ENCODE peak calls at places on chromosomes 1 and 21, in five cellular contexts. M is A549, W is K562, J is GM12878, A is H1. D is an unnamed sample.
A peak's percentile ranks its signal among the peaks of the same experiment; 100 is the strongest.

GRCh38 chr1:85115933-85116332 is 67.6 kb upstream of the MCOLN3 start:
- DNase-seq in M (no peak), J (no peak), W (no peak), A (no peak), D (no peak)

GRCh38 chr1:181803421-181803820 is 258.1 kb downstream of the ZNF648 start:
- DNase-seq in M (no peak), W (no peak), J (no peak), A (no peak), D (no peak)

GRCh38 chr1:184854456-184855180 is 100.0 kb upstream of the EDEM3 start:
- DNase-seq in M (no peak), W (no peak), A (no peak), J (no peak), D (no peak)

GRCh38 chr1:229111703-229112319 is 159.1 kb upstream of the RAB4A start:
- DNase-seq in J (no peak), A (no peak), M (no peak), W (no peak), D (peak; percentile 41)

GRCh38 chr1:202287196-202287595 is 54.5 kb downstream of the UBE2T start:
- DNase-seq in W (no peak), M (no peak), J (no peak), A (no peak), D (no peak)

GRCh38 chr1:59901770-59902388 is 24.7 kb downstream of the CYP2J2 start:
- DNase-seq in M (no peak), W (no peak), A (no peak), J (no peak), D (no peak)

GRCh38 chr1:203346060-203346754 is 4.7 kb downstream of the FMOD start:
- DNase-seq in W (no peak), M (no peak), J (no peak), A (no peak), D (no peak)

GRCh38 chr1:209154916-209155315 is 428.6 kb upstream of the CAMK1G start:
- DNase-seq in A (no peak), J (no peak), W (no peak), M (no peak), D (no peak)

GRCh38 chr1:10213186-10213585 is 2.8 kb downstream of the KIF1B start:
- DNase-seq in A (no peak), J (no peak), M (no peak), W (no peak), D (no peak)

GRCh38 chr1:30664103-30664755 is 59.2 kb downstream of the MATN1 start:
- DNase-seq in J (no peak), M (no peak), W (no peak), A (no peak), D (no peak)

GRCh38 chr1:63917571-63918394 is 144.0 kb downstream of the ROR1 start:
- DNase-seq in M (no peak), J (no peak), W (peak; percentile 55), A (peak; percentile 36), D (peak; percentile 4)

GRCh38 chr1:2936568-2937515 is 84.4 kb upstream of the ACTRT2 start:
- DNase-seq in A (no peak), W (no peak), M (no peak), J (no peak), D (no peak)

GRCh38 chr1:71047635-71048607 is at the start of gene PTGER3:
- DNase-seq in A (no peak), W (peak; percentile 89), J (no peak), M (no peak), D (peak; percentile 42)

GRCh38 chr1:35222322-35223108 is 29.6 kb upstream of the SFPQ start:
- DNase-seq in J (no peak), M (no peak), W (no peak), A (no peak), D (no peak)

GRCh38 chr1:16073490-16074104 is at the start of gene FAM131C:
- DNase-seq in J (no peak), M (peak; percentile 61), A (no peak), W (peak; percentile 91), D (no peak)

GRCh38 chr1:63865561-63865960 is 91.7 kb downstream of the ROR1 start:
- DNase-seq in W (no peak), M (no peak), J (no peak), A (no peak), D (no peak)

GRCh38 chr1:15455522-15455921 is 1.0 kb upstream of the CELA2A start:
- DNase-seq in M (no peak), A (no peak), J (peak; percentile 35), W (no peak), D (no peak)

GRCh38 chr1:76949503-76949902 is 82.2 kb downstream of the ST6GALNAC5 start:
- DNase-seq in W (no peak), A (no peak), M (no peak), J (no peak), D (no peak)

GRCh38 chr1:2381741-2382620 is 9.4 kb downstream of the MORN1 start:
- DNase-seq in M (peak; percentile 89), A (peak; percentile 39), J (no peak), W (peak; percentile 92), D (peak; percentile 45)

GRCh38 chr1:65068202-65069011 is 79.6 kb upstream of the AK4 start:
- DNase-seq in A (no peak), M (no peak), J (no peak), W (no peak), D (no peak)

GRCh38 chr1:207933205-207933800 is 22.4 kb upstream of the CD34 start:
- DNase-seq in J (no peak), W (no peak), A (no peak), M (no peak), D (no peak)

GRCh38 chr1:62299426-62300200 is 19.6 kb downstream of the KANK4 start:
- DNase-seq in A (no peak), W (no peak), J (no peak), M (no peak), D (peak; percentile 69)

GRCh38 chr1:217109928-217110327 is 386.7 kb upstream of the ESRRG start:
- DNase-seq in M (no peak), A (no peak), J (no peak), W (no peak), D (no peak)

GRCh38 chr21:20779321-20779720 is 218.9 kb upstream of the NCAM2 start:
- DNase-seq in W (no peak), A (no peak), M (no peak), J (no peak), D (no peak)

DNA sequence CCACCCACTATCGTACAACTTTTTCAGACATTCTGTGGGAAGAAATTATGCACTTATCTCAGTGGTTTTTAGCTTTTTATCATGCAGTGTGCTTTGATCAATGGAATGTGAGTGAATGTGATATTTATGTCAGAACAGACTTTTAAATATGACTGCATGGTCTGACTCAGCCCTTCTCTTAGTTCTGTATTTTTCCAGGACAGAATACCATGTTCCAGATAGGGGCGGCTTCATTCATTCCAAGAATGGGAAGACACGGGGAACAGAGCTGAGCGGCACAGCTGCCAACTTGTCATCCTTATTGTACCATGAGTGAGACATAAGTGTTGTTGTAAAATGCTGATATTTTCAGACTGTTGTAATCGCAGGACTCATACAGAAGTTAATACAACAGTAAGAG is 214.6 kb upstream of the NCAM2 start:
- DNase-seq in J (no peak), A (no peak), M (no peak), W (no peak), D (no peak)
- TF ChIP-seq HDAC2 in J (no peak), A (no peak), M (no peak), W (no peak), D (no peak)

GRCh38 chr1:39392851-39393573 is 98.4 kb upstream of the BMP8A start:
- DNase-seq in W (no peak), J (no peak), M (no peak), A (no peak), D (no peak)

GRCh38 chr1:39394059-39394458 is 97.4 kb upstream of the BMP8A start:
- DNase-seq in M (no peak), A (no peak), J (no peak), W (no peak), D (no peak)

GRCh38 chr1:39393645-39394044 is 97.8 kb upstream of the BMP8A start:
- DNase-seq in M (no peak), A (no peak), J (no peak), W (no peak), D (no peak)

GRCh38 chr1:39395357-39395831 is 96.0 kb upstream of the BMP8A start:
- DNase-seq in W (no peak), J (no peak), A (no peak), M (peak; percentile 64), D (peak; percentile 21)

DNA sequence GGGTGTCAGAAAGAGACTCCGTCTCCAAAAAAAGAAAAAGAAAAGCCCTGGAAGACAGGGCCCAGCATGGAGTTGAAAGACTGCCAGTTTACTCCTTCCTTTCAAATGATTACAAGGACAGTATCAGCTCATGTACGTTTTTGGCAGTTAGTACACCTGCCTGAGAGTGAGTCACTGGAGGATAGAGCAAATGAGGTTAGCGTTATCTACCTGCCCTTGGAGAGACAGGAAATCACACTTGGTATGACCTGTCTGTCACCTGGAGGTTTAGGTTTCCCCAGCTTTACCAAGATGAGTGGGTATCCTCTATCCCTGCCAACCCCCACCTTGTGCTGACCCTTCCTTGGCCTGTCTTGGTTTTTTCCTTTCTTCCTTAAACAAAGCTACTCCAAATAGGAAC is 96.8 kb upstream of the BMP8A start:
- DNase-seq in W (no peak), J (no peak), A (no peak), M (no peak), D (no peak)
- TF ChIP-seq HDAC2 in W (no peak), J (no peak), A (no peak), M (no peak), D (no peak)

GRCh38 chr1:153081736-153082135 is 10.3 kb upstream of the SPRR2B start:
- DNase-seq in A (no peak), W (no peak), M (no peak), J (no peak), D (no peak)
- TF ChIP-seq HDAC2 in A (no peak), W (no peak), M (no peak), J (no peak), D (no peak)

GRCh38 chr21:44815225-44815624 is 2.6 kb downstream of the SUMO3 start:
- DNase-seq in J (no peak), M (no peak), W (no peak), A (no peak), D (no peak)

GRCh38 chr21:44817506-44817880 is 369 bp downstream of the SUMO3 start:
- DNase-seq in M (peak; percentile 49), W (peak; percentile 98), J (no peak), A (peak; percentile 69), D (peak; percentile 27)

GRCh38 chr21:44814498-44815023 is 3.3 kb downstream of the SUMO3 start:
- DNase-seq in J (no peak), A (no peak), W (no peak), M (no peak), D (no peak)

GRCh38 chr21:44816761-44817505 is 929 bp downstream of the SUMO3 start:
- DNase-seq in M (no peak), W (no peak), J (no peak), A (no peak), D (no peak)

DNA sequence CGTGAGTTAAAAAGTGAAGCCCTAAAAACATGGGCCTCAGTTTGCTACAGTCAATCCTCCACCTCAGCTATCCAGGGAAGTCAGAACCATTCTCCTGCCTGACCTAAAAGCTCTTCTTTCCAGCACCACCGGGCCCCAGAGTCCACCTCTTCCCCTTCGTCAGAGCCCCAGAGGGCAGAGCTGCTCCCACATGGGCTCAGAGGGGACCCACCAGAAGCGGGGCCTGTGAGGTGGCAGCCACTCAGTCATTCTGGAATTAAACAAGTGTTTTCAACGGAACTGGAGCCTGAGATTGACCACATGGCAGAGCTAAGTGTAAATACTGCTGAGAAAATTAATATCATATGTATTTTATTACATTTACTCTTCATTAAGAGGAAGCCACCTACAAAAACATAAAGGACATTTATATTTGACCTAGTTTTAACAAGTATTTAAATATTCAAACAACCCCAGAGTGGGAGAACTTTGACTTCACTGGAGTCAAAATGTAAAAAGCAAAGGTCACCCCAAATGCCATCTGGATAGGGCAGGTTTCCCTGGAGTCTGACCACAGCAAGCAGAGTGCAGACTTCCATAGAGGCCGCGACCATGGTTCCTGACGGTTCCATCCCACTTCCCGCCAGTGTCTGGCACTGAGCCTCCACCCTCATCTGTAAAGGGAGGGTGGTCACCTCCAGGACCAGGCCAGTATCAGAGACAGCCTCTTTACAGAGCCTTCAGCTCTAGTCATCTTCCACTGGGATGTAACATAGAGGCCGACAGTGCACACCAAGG is 1.8 kb downstream of the SUMO3 start:
- DNase-seq in W (no peak), J (no peak), M (no peak), A (no peak), D (peak; percentile 37)
- TF ChIP-seq HDAC2 in W (no peak), J (no peak), M (no peak), A (no peak), D (no peak)

D was measured in HepG2.